ENCODE peak calls at places on chromosomes 16 and 17, in seven cellular contexts. R, X, K, V, D, H and W are unnamed samples.

GRCh38 chr17:63191610-63192009 is 225.6 kb downstream of the TANC2 start:
- DNase-seq in R (no peak), X (peak), K (no peak), V (no peak), D (no peak), H (no peak), W (no peak)

GRCh38 chr17:43328650-43329049 is 70.1 kb upstream of the ARL4D start:
- DNase-seq in R (no peak), X (no peak), K (no peak), V (no peak), D (no peak), H (no peak), W (no peak)

GRCh38 chr17:58304735-58305486 is 23.7 kb downstream of the TSPOAP1 start:
- DNase-seq in R (peak), X (no peak), K (peak), V (no peak), D (no peak), H (no peak), W (peak)

GRCh38 chr17:80673152-80673920 is 128.7 kb downstream of the RPTOR start:
- DNase-seq in R (peak), X (no peak), K (no peak), V (no peak), D (no peak), H (no peak), W (no peak)

GRCh38 chr16:22123146-22123545 is 30.8 kb downstream of the VWA3A start:
- DNase-seq in R (no peak), X (no peak), K (no peak), V (no peak), D (peak), H (no peak), W (no peak)

GRCh38 chr16:23026777-23027362 is 122.4 kb downstream of the USP31 start:
- DNase-seq in R (peak), X (no peak), K (no peak), V (no peak), D (peak), H (no peak), W (no peak)

GRCh38 chr16:30488764-30489595 is 16.4 kb downstream of the ITGAL start:
- DNase-seq in R (peak), X (no peak), K (no peak), V (peak), D (no peak), H (no peak), W (no peak)

GRCh38 chr17:72185571-72185970 is 64.8 kb downstream of the SOX9 start:
- DNase-seq in R (no peak), X (peak), K (no peak), V (no peak), D (no peak), H (no peak), W (no peak)

GRCh38 chr16:66572356-66572755 is 6.1 kb downstream of the CMTM1 start:
- DNase-seq in R (no peak), X (no peak), K (no peak), V (no peak), D (no peak), H (no peak), W (no peak)

GRCh38 chr16:88768041-88768876 is 16.8 kb downstream of the PIEZO1 start:
- DNase-seq in R (no peak), X (no peak), K (peak), V (peak), D (peak), H (no peak), W (peak)

GRCh38 chr17:15143524-15143923 is 121.6 kb downstream of the PMP22 start:
- DNase-seq in R (no peak), X (no peak), K (no peak), V (no peak), D (no peak), H (no peak), W (no peak)

GRCh38 chr17:2158011-2158410 is 103.1 kb downstream of the HIC1 start:
- DNase-seq in R (no peak), X (no peak), K (peak), V (no peak), D (no peak), H (no peak), W (no peak)

GRCh38 chr16:51440096-51440495 is 289.0 kb upstream of the SALL1 start:
- DNase-seq in R (no peak), X (no peak), K (no peak), V (no peak), D (peak), H (no peak), W (no peak)

GRCh38 chr16:83211711-83212110 is 584.9 kb downstream of the CDH13 start:
- DNase-seq in R (no peak), X (no peak), K (no peak), V (no peak), D (peak), H (no peak), W (no peak)

GRCh38 chr17:75516619-75517276 is 420 bp downstream of the TSEN54 start:
- DNase-seq in R (peak), X (no peak), K (no peak), V (peak), D (peak), H (no peak), W (no peak)

GRCh38 chr17:40301315-40301714 is 7.7 kb upstream of the RARA start:
- DNase-seq in R (peak), X (no peak), K (no peak), V (no peak), D (no peak), H (no peak), W (no peak)